ENCODE peak calls at places on chromosome 15, in ten cellular contexts. One of them, this sample, is unnamed.

GRCh38 chr15:58340176-58340575 is 91.6 kb upstream of the LIPC start:
- DNase-seq in mesenchymal stem cell: no peak
- DNase-seq in NB4: peak
- DNase-seq in fibroblast of lung: peak
- DNase-seq in fibroblast of mammary gland: peak
- DNase-seq in ovary: no peak
- DNase-seq in upper lobe of right lung: no peak
- DNase-seq in lower leg skin: no peak
- DNase-seq in HCT116: no peak
- DNase-seq in tibial artery: no peak
- DNase-seq in this sample: peak

GRCh38 chr15:87604857-87605446 is 651.6 kb downstream of the NTRK3 start:
- DNase-seq in mesenchymal stem cell: no peak
- DNase-seq in NB4: peak
- DNase-seq in fibroblast of lung: peak
- DNase-seq in fibroblast of mammary gland: no peak
- DNase-seq in ovary: no peak
- DNase-seq in upper lobe of right lung: no peak
- DNase-seq in lower leg skin: no peak
- DNase-seq in HCT116: no peak
- DNase-seq in tibial artery: no peak
- DNase-seq in this sample: no peak

GRCh38 chr15:62781081-62781497 is 261.5 kb upstream of the TPM1 start:
- DNase-seq in mesenchymal stem cell: peak
- DNase-seq in NB4: peak
- DNase-seq in fibroblast of lung: no peak
- DNase-seq in fibroblast of mammary gland: no peak
- DNase-seq in ovary: no peak
- DNase-seq in upper lobe of right lung: no peak
- DNase-seq in lower leg skin: no peak
- DNase-seq in HCT116: no peak
- DNase-seq in tibial artery: no peak
- DNase-seq in this sample: no peak

GRCh38 chr15:92981333-92981732 is 81.2 kb downstream of the CHD2 start:
- DNase-seq in mesenchymal stem cell: no peak
- DNase-seq in NB4: no peak
- DNase-seq in fibroblast of lung: no peak
- DNase-seq in fibroblast of mammary gland: no peak
- DNase-seq in ovary: no peak
- DNase-seq in upper lobe of right lung: no peak
- DNase-seq in lower leg skin: no peak
- DNase-seq in HCT116: peak
- DNase-seq in tibial artery: no peak
- DNase-seq in this sample: no peak

GRCh38 chr15:96330064-96330449 is 443 bp upstream of the NR2F2 start:
- DNase-seq in mesenchymal stem cell: peak
- DNase-seq in NB4: peak
- DNase-seq in fibroblast of lung: peak
- DNase-seq in fibroblast of mammary gland: peak
- DNase-seq in ovary: peak
- DNase-seq in upper lobe of right lung: no peak
- DNase-seq in lower leg skin: peak
- DNase-seq in HCT116: peak
- DNase-seq in tibial artery: peak
- DNase-seq in this sample: peak

GRCh38 chr15:53297828-53298227 is 461.6 kb downstream of the WDR72 start:
- DNase-seq in mesenchymal stem cell: no peak
- DNase-seq in NB4: no peak
- DNase-seq in fibroblast of lung: no peak
- DNase-seq in fibroblast of mammary gland: no peak
- DNase-seq in ovary: no peak
- DNase-seq in upper lobe of right lung: no peak
- DNase-seq in lower leg skin: no peak
- DNase-seq in HCT116: no peak
- DNase-seq in tibial artery: no peak
- DNase-seq in this sample: no peak

GRCh38 chr15:69782809-69783208 is 314.9 kb downstream of the TLE3 start:
- DNase-seq in mesenchymal stem cell: no peak
- DNase-seq in NB4: no peak
- DNase-seq in fibroblast of lung: no peak
- DNase-seq in fibroblast of mammary gland: no peak
- DNase-seq in ovary: no peak
- DNase-seq in upper lobe of right lung: no peak
- DNase-seq in lower leg skin: no peak
- DNase-seq in HCT116: no peak
- DNase-seq in tibial artery: no peak
- DNase-seq in this sample: no peak

GRCh38 chr15:95362306-95362705 is 968.2 kb upstream of the NR2F2 start:
- DNase-seq in mesenchymal stem cell: no peak
- DNase-seq in NB4: no peak
- DNase-seq in fibroblast of lung: no peak
- DNase-seq in fibroblast of mammary gland: no peak
- DNase-seq in ovary: no peak
- DNase-seq in upper lobe of right lung: no peak
- DNase-seq in lower leg skin: no peak
- DNase-seq in HCT116: no peak
- DNase-seq in tibial artery: no peak
- DNase-seq in this sample: no peak

GRCh38 chr15:33195283-33195682 is 769 bp upstream of the FMN1 start:
- DNase-seq in mesenchymal stem cell: no peak
- DNase-seq in NB4: no peak
- DNase-seq in fibroblast of lung: no peak
- DNase-seq in fibroblast of mammary gland: peak
- DNase-seq in ovary: no peak
- DNase-seq in upper lobe of right lung: no peak
- DNase-seq in lower leg skin: no peak
- DNase-seq in HCT116: no peak
- DNase-seq in tibial artery: no peak
- DNase-seq in this sample: no peak

GRCh38 chr15:31077181-31077580 is 24.3 kb downstream of the TRPM1 start:
- DNase-seq in mesenchymal stem cell: no peak
- DNase-seq in NB4: no peak
- DNase-seq in fibroblast of lung: no peak
- DNase-seq in fibroblast of mammary gland: no peak
- DNase-seq in ovary: no peak
- DNase-seq in upper lobe of right lung: no peak
- DNase-seq in lower leg skin: no peak
- DNase-seq in HCT116: no peak
- DNase-seq in tibial artery: no peak
- DNase-seq in this sample: no peak

GRCh38 chr15:92655178-92655995 is at the start of gene FAM174B:
- DNase-seq in mesenchymal stem cell: peak
- DNase-seq in NB4: no peak
- DNase-seq in fibroblast of lung: peak
- DNase-seq in fibroblast of mammary gland: peak
- DNase-seq in ovary: peak
- DNase-seq in upper lobe of right lung: peak
- DNase-seq in lower leg skin: peak
- DNase-seq in HCT116: no peak
- DNase-seq in tibial artery: no peak
- DNase-seq in this sample: no peak

GRCh38 chr15:69265347-69265955 is 33.3 kb upstream of the PAQR5 start:
- DNase-seq in mesenchymal stem cell: peak
- DNase-seq in NB4: peak
- DNase-seq in fibroblast of lung: peak
- DNase-seq in fibroblast of mammary gland: peak
- DNase-seq in ovary: no peak
- DNase-seq in upper lobe of right lung: no peak
- DNase-seq in lower leg skin: no peak
- DNase-seq in HCT116: peak
- DNase-seq in tibial artery: no peak
- DNase-seq in this sample: no peak

GRCh38 chr15:47801522-47801921 is 84.2 kb downstream of the SEMA6D start:
- DNase-seq in mesenchymal stem cell: no peak
- DNase-seq in NB4: no peak
- DNase-seq in fibroblast of lung: no peak
- DNase-seq in fibroblast of mammary gland: no peak
- DNase-seq in ovary: no peak
- DNase-seq in upper lobe of right lung: no peak
- DNase-seq in lower leg skin: peak
- DNase-seq in HCT116: no peak
- DNase-seq in tibial artery: no peak
- DNase-seq in this sample: no peak

GRCh38 chr15:99669250-99669649 is 64.0 kb downstream of the LYSMD4 start:
- DNase-seq in mesenchymal stem cell: no peak
- DNase-seq in NB4: no peak
- DNase-seq in fibroblast of lung: no peak
- DNase-seq in fibroblast of mammary gland: no peak
- DNase-seq in ovary: no peak
- DNase-seq in upper lobe of right lung: no peak
- DNase-seq in lower leg skin: no peak
- DNase-seq in HCT116: no peak
- DNase-seq in tibial artery: no peak
- DNase-seq in this sample: no peak

GRCh38 chr15:58070801-58071418 is 5.4 kb upstream of the ALDH1A2 start:
- DNase-seq in mesenchymal stem cell: peak
- DNase-seq in NB4: peak
- DNase-seq in fibroblast of lung: peak
- DNase-seq in fibroblast of mammary gland: peak
- DNase-seq in ovary: peak
- DNase-seq in upper lobe of right lung: peak
- DNase-seq in lower leg skin: peak
- DNase-seq in HCT116: peak
- DNase-seq in tibial artery: peak
- DNase-seq in this sample: peak

GRCh38 chr15:39781967-39782292 is 711 bp downstream of the FSIP1 start:
- DNase-seq in mesenchymal stem cell: no peak
- DNase-seq in NB4: no peak
- DNase-seq in fibroblast of lung: peak
- DNase-seq in fibroblast of mammary gland: no peak
- DNase-seq in ovary: peak
- DNase-seq in upper lobe of right lung: no peak
- DNase-seq in lower leg skin: no peak
- DNase-seq in HCT116: no peak
- DNase-seq in tibial artery: no peak
- DNase-seq in this sample: no peak

GRCh38 chr15:97652700-97653167 is 307.8 kb upstream of the ARRDC4 start:
- DNase-seq in mesenchymal stem cell: peak
- DNase-seq in NB4: no peak
- DNase-seq in fibroblast of lung: no peak
- DNase-seq in fibroblast of mammary gland: no peak
- DNase-seq in ovary: no peak
- DNase-seq in upper lobe of right lung: no peak
- DNase-seq in lower leg skin: no peak
- DNase-seq in HCT116: no peak
- DNase-seq in tibial artery: no peak
- DNase-seq in this sample: no peak
- H3K4me3 ChIP-seq in mesenchymal stem cell: no peak
- H3K4me3 ChIP-seq in NB4: no peak
- H3K4me3 ChIP-seq in fibroblast of lung: no peak
- H3K4me3 ChIP-seq in fibroblast of mammary gland: no peak
- H3K4me3 ChIP-seq in ovary: no peak
- H3K4me3 ChIP-seq in upper lobe of right lung: no peak
- H3K4me3 ChIP-seq in lower leg skin: no peak
- H3K4me3 ChIP-seq in HCT116: no peak
- H3K4me3 ChIP-seq in tibial artery: peak
- H3K4me3 ChIP-seq in this sample: no peak

DNA sequence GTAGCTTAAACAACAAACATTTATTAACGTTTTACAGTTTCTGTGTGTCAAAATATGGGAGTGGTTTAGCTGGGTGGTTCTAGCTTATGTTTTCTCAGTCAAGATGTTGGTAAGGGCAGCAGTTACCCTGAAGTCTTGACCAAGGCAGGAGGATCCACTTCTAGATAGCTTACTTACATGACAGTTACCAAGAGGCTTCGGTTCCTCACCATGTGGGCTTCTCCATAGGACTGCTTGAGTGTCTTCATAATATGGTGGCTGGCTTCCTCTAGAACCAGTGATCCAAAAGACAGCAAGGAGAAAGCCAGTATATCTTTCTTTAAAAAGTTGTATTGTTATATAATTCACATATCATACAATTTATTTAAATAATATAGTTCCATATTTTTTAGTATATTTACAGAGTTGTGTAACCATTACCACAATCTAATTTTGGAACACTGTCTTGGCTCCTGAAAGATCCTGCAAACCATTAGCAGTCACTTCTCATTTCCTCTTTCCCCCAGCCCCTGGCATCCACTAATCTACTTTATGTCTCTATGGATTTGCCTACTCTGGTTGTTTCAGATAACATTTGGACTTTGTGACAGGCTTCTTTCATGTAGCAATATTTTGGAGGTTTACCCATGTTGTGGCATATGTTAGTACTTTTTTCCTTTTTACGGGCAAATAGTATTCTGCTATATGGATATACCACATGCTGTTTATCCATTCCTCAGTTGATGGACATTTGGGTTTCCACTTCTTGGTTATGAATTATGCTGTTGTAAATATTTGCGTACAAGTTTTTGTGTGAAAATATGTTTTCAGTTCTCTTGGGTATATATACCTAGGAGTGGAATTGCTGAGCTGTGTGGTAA is 33.3 kb downstream of the MAPK6 start:
- DNase-seq in mesenchymal stem cell: no peak
- DNase-seq in NB4: peak
- DNase-seq in fibroblast of lung: no peak
- DNase-seq in fibroblast of mammary gland: no peak
- DNase-seq in ovary: no peak
- DNase-seq in upper lobe of right lung: no peak
- DNase-seq in lower leg skin: no peak
- DNase-seq in HCT116: no peak
- DNase-seq in tibial artery: no peak
- DNase-seq in this sample: peak
- H3K4me3 ChIP-seq in mesenchymal stem cell: no peak
- H3K4me3 ChIP-seq in NB4: no peak
- H3K4me3 ChIP-seq in fibroblast of lung: no peak
- H3K4me3 ChIP-seq in fibroblast of mammary gland: no peak
- H3K4me3 ChIP-seq in ovary: no peak
- H3K4me3 ChIP-seq in upper lobe of right lung: no peak
- H3K4me3 ChIP-seq in lower leg skin: no peak
- H3K4me3 ChIP-seq in HCT116: no peak
- H3K4me3 ChIP-seq in tibial artery: no peak
- H3K4me3 ChIP-seq in this sample: no peak

DNA sequence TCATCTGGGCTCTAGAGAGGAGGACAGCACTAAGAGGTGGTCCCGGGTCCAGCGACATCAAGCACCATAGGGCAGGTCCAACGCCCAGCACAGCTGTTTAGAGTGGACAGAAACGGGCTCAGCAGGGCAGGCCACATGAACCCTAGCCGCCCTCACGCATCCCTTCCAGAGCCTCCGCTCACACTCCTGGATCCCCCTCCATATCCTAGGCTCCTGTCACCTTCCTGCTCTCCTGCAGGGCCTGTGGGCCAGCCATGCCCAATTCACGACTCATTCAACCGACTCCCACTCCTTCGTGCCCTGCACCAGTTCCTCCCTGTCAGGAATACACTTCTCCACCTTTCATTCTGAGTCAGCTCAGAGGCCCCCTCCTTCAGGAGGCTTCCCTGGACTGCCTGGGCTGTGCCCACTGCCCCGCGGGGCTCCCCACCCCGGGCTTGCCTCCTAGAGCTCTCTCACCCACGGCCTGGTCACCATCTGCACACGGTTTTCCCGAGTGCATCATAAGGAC is 90.2 kb downstream of the LINGO1 start:
- DNase-seq in mesenchymal stem cell: peak
- DNase-seq in NB4: no peak
- DNase-seq in fibroblast of lung: no peak
- DNase-seq in fibroblast of mammary gland: peak
- DNase-seq in ovary: no peak
- DNase-seq in upper lobe of right lung: no peak
- DNase-seq in lower leg skin: no peak
- DNase-seq in HCT116: no peak
- DNase-seq in tibial artery: no peak
- DNase-seq in this sample: peak
- H3K4me3 ChIP-seq in mesenchymal stem cell: no peak
- H3K4me3 ChIP-seq in NB4: no peak
- H3K4me3 ChIP-seq in fibroblast of lung: no peak
- H3K4me3 ChIP-seq in fibroblast of mammary gland: peak
- H3K4me3 ChIP-seq in ovary: no peak
- H3K4me3 ChIP-seq in upper lobe of right lung: peak
- H3K4me3 ChIP-seq in lower leg skin: no peak
- H3K4me3 ChIP-seq in HCT116: peak
- H3K4me3 ChIP-seq in tibial artery: peak
- H3K4me3 ChIP-seq in this sample: peak

GRCh38 chr15:60392601-60392985 is 5.2 kb downstream of the ANXA2 start:
- DNase-seq in mesenchymal stem cell: peak
- DNase-seq in NB4: no peak
- DNase-seq in fibroblast of lung: peak
- DNase-seq in fibroblast of mammary gland: peak
- DNase-seq in ovary: no peak
- DNase-seq in upper lobe of right lung: no peak
- DNase-seq in lower leg skin: peak
- DNase-seq in HCT116: peak
- DNase-seq in tibial artery: no peak
- DNase-seq in this sample: no peak
- H3K4me3 ChIP-seq in mesenchymal stem cell: no peak
- H3K4me3 ChIP-seq in NB4: no peak
- H3K4me3 ChIP-seq in fibroblast of lung: peak
- H3K4me3 ChIP-seq in fibroblast of mammary gland: peak
- H3K4me3 ChIP-seq in ovary: no peak
- H3K4me3 ChIP-seq in upper lobe of right lung: no peak
- H3K4me3 ChIP-seq in lower leg skin: no peak
- H3K4me3 ChIP-seq in HCT116: peak
- H3K4me3 ChIP-seq in tibial artery: peak
- H3K4me3 ChIP-seq in this sample: peak

This sample was measured in foreskin fibroblast.